ENCODE peak calls at places on chromosome X, in six cellular contexts. D is neural progenitor cell, K is upper lobe of right lung, P is PC-9, H is HAP-1, Z is tibial artery. W is an unnamed sample. For H3K4me1 and H3K9me3, the result is how much of the 10 kb centered on the place peaks cover.

GRCh38 chrX:130028196-130028595 is 45.8 kb downstream of the BCORL1 start:
- DNase-seq in D (peak), K (peak), P (no peak), H (no peak), Z (no peak), W (no peak)

GRCh38 chrX:48666649-48667048 is 16.9 kb upstream of the WAS start:
- DNase-seq in D (no peak), K (no peak), P (no peak), H (no peak), Z (no peak), W (no peak)

GRCh38 chrX:138026211-138026610 is 460.3 kb downstream of the ZIC3 start:
- DNase-seq in D (no peak), K (no peak), P (no peak), H (peak), Z (no peak), W (no peak)

GRCh38 chrX:130347336-130347735 is 7.6 kb downstream of the SLC25A14 start:
- DNase-seq in D (no peak), K (no peak), P (no peak), H (no peak), Z (no peak), W (no peak)

GRCh38 chrX:47217121-47217851 is 1.2 kb upstream of the CDK16 start:
- DNase-seq in D (no peak), K (no peak), P (peak), H (no peak), Z (no peak), W (no peak)

GRCh38 chrX:133570549-133570948 is 155.3 kb upstream of the GPC4 start:
- DNase-seq in D (no peak), K (no peak), P (no peak), H (no peak), Z (no peak), W (no peak)

GRCh38 chrX:24002792-24003191 is 24.2 kb downstream of the KLHL15 start:
- DNase-seq in D (no peak), K (no peak), P (no peak), H (peak), Z (no peak), W (no peak)

GRCh38 chrX:74383611-74384010 is 37.7 kb upstream of the SLC16A2 start:
- DNase-seq in D (peak), K (no peak), P (peak), H (no peak), Z (no peak), W (no peak)

GRCh38 chrX:136064661-136065043 is 79.4 kb downstream of the SLC9A6 start:
- DNase-seq in D (no peak), K (no peak), P (no peak), H (no peak), Z (no peak), W (no peak)

GRCh38 chrX:74923942-74924448 is 1.3 kb downstream of the NEXMIF start:
- DNase-seq in D (peak), K (peak), P (no peak), H (peak), Z (peak), W (no peak)

GRCh38 chrX:65601126-65601525 is 66.3 kb upstream of the MSN start:
- DNase-seq in D (no peak), K (no peak), P (no peak), H (no peak), Z (no peak), W (no peak)

GRCh38 chrX:71996138-71996537 is 85.5 kb downstream of the NHSL2 start:
- DNase-seq in D (no peak), K (no peak), P (no peak), H (no peak), Z (no peak), W (no peak)

GRCh38 chrX:49187028-49187394 is 838 bp upstream of the PRICKLE3 start:
- DNase-seq in D (no peak), K (no peak), P (no peak), H (no peak), Z (no peak), W (no peak)

GRCh38 chrX:57481514-57481913 is 110.3 kb upstream of the ZXDB start:
- DNase-seq in D (no peak), K (no peak), P (no peak), H (no peak), Z (no peak), W (no peak)

GRCh38 chrX:140501321-140501720 is 3.5 kb downstream of the SOX3 start:
- DNase-seq in D (peak), K (no peak), P (no peak), H (no peak), Z (no peak), W (no peak)

GRCh38 chrX:149527705-149528104 is 13.1 kb upstream of the EOLA1 start:
- DNase-seq in D (peak), K (no peak), P (peak), H (peak), Z (no peak), W (no peak)

GRCh38 chrX:10110984-10111363 is 45.8 kb upstream of the CLCN4 start:
- DNase-seq in D (no peak), K (no peak), P (no peak), H (no peak), Z (no peak), W (no peak)

GRCh38 chrX:40086569-40087335 is 11.0 kb downstream of the BCOR start:
- DNase-seq in D (peak), K (no peak), P (no peak), H (no peak), Z (no peak), W (no peak)

GRCh38 chrX:38277136-38277535 is 50.2 kb downstream of the RPGR start:
- DNase-seq in D (no peak), K (no peak), P (no peak), H (no peak), Z (no peak), W (no peak)
- H3K4me1 ChIP-seq in D (under half), K (under half), P (under half), H (under half), Z (under half), W (under half)

DNA sequence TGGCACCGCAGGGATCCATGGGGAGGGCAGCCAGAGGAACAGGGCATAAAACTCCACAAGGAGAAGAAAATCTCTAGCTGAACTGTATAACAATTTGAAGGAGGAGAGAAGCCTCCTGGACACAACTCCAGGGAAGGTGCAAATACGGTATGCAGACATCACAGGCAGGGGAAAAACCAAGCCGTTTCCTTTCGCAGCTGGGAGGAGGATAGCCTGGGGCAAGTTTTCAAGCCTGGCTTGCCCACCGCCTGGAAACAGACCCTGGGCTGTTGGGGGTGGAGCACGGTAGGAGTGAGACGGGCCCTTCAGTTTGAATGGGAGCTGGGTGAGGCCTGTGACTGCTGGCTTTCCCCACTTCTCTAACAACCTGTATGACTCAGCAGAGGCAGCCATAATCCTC is 43.4 kb upstream of the TAF9B start:
- DNase-seq in D (no peak), K (no peak), P (no peak), H (no peak), Z (no peak), W (no peak)
- H3K9me3 ChIP-seq in D (under half), K (under half), P (under half), H (under half), Z (under half), W (under half)

DNA sequence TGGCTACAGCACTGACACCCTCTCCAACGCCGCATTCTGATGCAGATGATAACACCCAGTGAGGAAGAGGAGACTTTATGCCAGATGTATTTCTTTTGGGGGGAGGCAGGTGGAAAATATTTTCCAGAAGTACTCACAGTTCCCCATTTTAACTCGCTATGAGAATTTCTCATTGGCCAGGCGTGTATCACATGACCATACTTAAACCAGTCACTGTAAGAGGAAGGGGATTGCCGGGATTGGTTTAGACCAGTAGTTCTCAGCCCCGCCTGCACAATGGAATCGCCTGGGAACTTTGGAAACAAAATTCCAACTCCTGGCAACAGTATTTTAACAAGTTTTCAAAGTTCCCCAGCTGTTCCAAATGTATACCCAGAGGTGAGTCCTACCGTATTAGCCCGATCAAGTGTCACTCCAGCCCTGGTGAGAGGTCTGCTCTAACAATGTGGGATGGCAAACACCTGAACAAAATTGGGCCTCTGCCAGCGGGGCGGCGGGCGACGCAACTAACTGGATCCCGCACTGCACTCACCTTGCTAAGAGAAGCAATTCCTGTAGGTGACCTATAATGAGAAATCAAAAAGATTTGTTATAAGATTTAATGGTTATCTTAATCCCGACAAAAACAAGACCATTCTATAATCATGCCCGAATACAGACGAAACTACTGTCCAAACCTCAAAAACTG is 2.9 kb upstream of the MSL3 start:
- DNase-seq in D (no peak), K (no peak), P (no peak), H (no peak), Z (no peak), W (no peak)
- H3K4me1 ChIP-seq in D (under half), K (under half), P (under half), H (under half), Z (under half), W (under half)

GRCh38 chrX:124325732-124326131 is 6.7 kb upstream of the TEX13D start:
- DNase-seq in D (no peak), K (no peak), P (no peak), H (no peak), Z (no peak), W (no peak)

GRCh38 chrX:124332481-124333424 is at the start of gene TEX13D:
- DNase-seq in D (no peak), K (no peak), P (no peak), H (no peak), Z (no peak), W (no peak)

GRCh38 chrX:124333862-124334261 is 1.4 kb downstream of the TEX13D start:
- DNase-seq in D (no peak), K (no peak), P (no peak), H (no peak), Z (no peak), W (no peak)

GRCh38 chrX:124328765-124329164 is 3.7 kb upstream of the TEX13D start:
- DNase-seq in D (no peak), K (no peak), P (no peak), H (no peak), Z (no peak), W (no peak)
- H3K9me3 ChIP-seq in D (under half), K (under half), P (under half), H (under half), Z (under half), W (under half)

GRCh38 chrX:38890326-38890725 is 89.1 kb downstream of the MID1IP1 start:
- DNase-seq in D (no peak), K (no peak), P (no peak), H (no peak), Z (no peak), W (no peak)
- H3K4me1 ChIP-seq in D (under half), K (under half), P (under half), H (under half), Z (under half), W (under half)

GRCh38 chrX:1052021-1052420 is 160.4 kb downstream of the CRLF2 start:
- DNase-seq in D (no peak), K (no peak), P (no peak), H (no peak), Z (no peak), W (no peak)
- H3K9me3 ChIP-seq in D (under half), K (under half), P (under half), H (under half), Z (under half), W (under half)

GRCh38 chrX:115897956-115898355 is 272.6 kb upstream of the AGTR2 start:
- DNase-seq in D (no peak), K (no peak), P (no peak), H (no peak), Z (no peak), W (no peak)
- H3K4me1 ChIP-seq in D (under half), K (under half), P (under half), H (under half), Z (under half), W (under half)

GRCh38 chrX:155188786-155189185 is 27.5 kb upstream of the VBP1 start:
- DNase-seq in D (no peak), K (no peak), P (no peak), H (no peak), Z (no peak), W (no peak)
- H3K9me3 ChIP-seq in D (under half), K (under half), P (under half), H (under half), Z (under half), W (under half)

GRCh38 chrX:12961191-12961718 is 13.7 kb upstream of the TMSB4X start:
- DNase-seq in D (no peak), K (no peak), P (no peak), H (no peak), Z (no peak), W (no peak)
- H3K4me1 ChIP-seq in D (under half), K (under half), P (under half), H (under half), Z (under half), W (under half)

GRCh38 chrX:646796-647195 is 16.2 kb downstream of the SHOX start:
- DNase-seq in D (no peak), K (no peak), P (no peak), H (no peak), Z (no peak), W (no peak)

GRCh38 chrX:650274-650673 is 19.7 kb downstream of the SHOX start:
- DNase-seq in D (no peak), K (peak), P (no peak), H (no peak), Z (no peak), W (no peak)

GRCh38 chrX:651922-652775 is 21.6 kb downstream of the SHOX start:
- DNase-seq in D (peak), K (peak), P (no peak), H (no peak), Z (peak), W (no peak)

GRCh38 chrX:650801-651200 is 20.2 kb downstream of the SHOX start:
- DNase-seq in D (no peak), K (no peak), P (no peak), H (no peak), Z (peak), W (no peak)

DNA sequence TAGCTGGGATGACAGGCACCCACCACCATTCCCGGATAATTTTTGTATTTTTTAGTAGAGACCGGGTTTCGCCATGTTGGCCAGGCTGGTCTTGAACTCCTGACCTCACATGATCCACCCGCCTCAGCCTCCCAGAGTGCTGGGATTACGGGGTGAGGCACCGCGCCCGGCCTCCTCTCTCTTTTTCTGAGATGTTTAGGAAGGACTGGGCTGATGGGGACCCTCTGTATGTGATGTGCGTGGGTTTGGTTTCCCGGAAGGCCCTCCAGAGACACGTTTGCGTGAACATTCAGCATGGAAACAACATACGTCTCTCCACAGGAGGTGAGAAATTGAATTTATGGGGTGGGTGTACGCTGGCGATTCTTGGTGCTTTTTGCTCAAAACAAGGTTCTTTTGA is 18.6 kb downstream of the SHOX start:
- DNase-seq in D (no peak), K (no peak), P (no peak), H (no peak), Z (no peak), W (no peak)
- H3K9me3 ChIP-seq in D (under half), K (under half), P (under half), H (under half), Z (under half), W (under half)

W was measured in right atrium auricular region.